ENCODE peak calls at places on chromosomes 16 and 17, in six cellular contexts. W is uterus, M is psoas muscle, P is PC-9, F is adrenal gland, L is neural progenitor cell. Q is an unnamed sample.

GRCh38 chr17:66448008-66448644 is 145.7 kb downstream of the PRKCA start:
- DNase-seq in L (no peak), F (no peak), P (no peak), M (no peak), W (no peak), Q (no peak)

GRCh38 chr17:80187493-80187892 is 17.7 kb downstream of the CARD14 start:
- DNase-seq in F (peak), L (no peak), M (peak), W (peak), P (peak), Q (peak)

GRCh38 chr17:83075270-83075880 is 4.0 kb upstream of the METRNL start:
- DNase-seq in M (no peak), L (no peak), F (peak), W (no peak), P (no peak), Q (no peak)

GRCh38 chr17:43434902-43435319 is 36.1 kb downstream of the ARL4D start:
- DNase-seq in L (no peak), M (no peak), P (no peak), F (no peak), W (no peak), Q (no peak)

GRCh38 chr17:68353121-68353521 is 61.8 kb downstream of the ARSG start:
- DNase-seq in F (no peak), W (no peak), M (no peak), L (no peak), P (peak), Q (no peak)

GRCh38 chr17:46742539-46743270 is 75.8 kb downstream of the WNT3 start:
- DNase-seq in P (peak), L (no peak), W (no peak), F (peak), M (no peak), Q (no peak)

GRCh38 chr17:57114085-57114673 is 29.1 kb downstream of the AKAP1 start:
- DNase-seq in W (peak), M (peak), F (peak), P (peak), L (peak), Q (peak)

GRCh38 chr16:54980821-54981220 is 50.2 kb downstream of the IRX5 start:
- DNase-seq in P (no peak), M (no peak), W (no peak), F (no peak), L (no peak), Q (no peak)

GRCh38 chr16:85136213-85136704 is 24.0 kb upstream of the CIBAR2 start:
- DNase-seq in W (no peak), M (peak), L (no peak), P (no peak), F (peak), Q (no peak)

GRCh38 chr16:50842589-50842988 is 100.7 kb downstream of the CYLD start:
- DNase-seq in L (no peak), P (no peak), F (no peak), W (no peak), M (no peak), Q (no peak)

GRCh38 chr17:77049440-77049839 is 91.3 kb upstream of the SEC14L1 start:
- DNase-seq in W (no peak), P (no peak), F (no peak), L (no peak), M (no peak), Q (no peak)

GRCh38 chr17:27654136-27654535 is 23.1 kb downstream of the LGALS9 start:
- DNase-seq in P (no peak), F (no peak), L (no peak), W (no peak), M (no peak), Q (no peak)

GRCh38 chr17:73142763-73143395 is 21.9 kb upstream of the SSTR2 start:
- DNase-seq in F (no peak), M (no peak), P (no peak), L (no peak), W (no peak), Q (no peak)

GRCh38 chr16:54511181-54511731 is 224.7 kb upstream of the IRX3 start:
- DNase-seq in L (peak), M (no peak), W (no peak), F (no peak), P (no peak), Q (no peak)

GRCh38 chr16:85781685-85782370 is 17.5 kb downstream of the EMC8 start:
- DNase-seq in P (no peak), L (no peak), M (peak), F (peak), W (peak), Q (no peak)

GRCh38 chr17:43576563-43577229 is 30.6 kb upstream of the ETV4 start:
- DNase-seq in M (peak), P (peak), L (peak), W (peak), F (peak), Q (peak)

GRCh38 chr17:50834786-50835562 is 412 bp upstream of the WFIKKN2 start:
- DNase-seq in F (no peak), L (peak), P (no peak), W (no peak), M (no peak), Q (no peak)

DNA sequence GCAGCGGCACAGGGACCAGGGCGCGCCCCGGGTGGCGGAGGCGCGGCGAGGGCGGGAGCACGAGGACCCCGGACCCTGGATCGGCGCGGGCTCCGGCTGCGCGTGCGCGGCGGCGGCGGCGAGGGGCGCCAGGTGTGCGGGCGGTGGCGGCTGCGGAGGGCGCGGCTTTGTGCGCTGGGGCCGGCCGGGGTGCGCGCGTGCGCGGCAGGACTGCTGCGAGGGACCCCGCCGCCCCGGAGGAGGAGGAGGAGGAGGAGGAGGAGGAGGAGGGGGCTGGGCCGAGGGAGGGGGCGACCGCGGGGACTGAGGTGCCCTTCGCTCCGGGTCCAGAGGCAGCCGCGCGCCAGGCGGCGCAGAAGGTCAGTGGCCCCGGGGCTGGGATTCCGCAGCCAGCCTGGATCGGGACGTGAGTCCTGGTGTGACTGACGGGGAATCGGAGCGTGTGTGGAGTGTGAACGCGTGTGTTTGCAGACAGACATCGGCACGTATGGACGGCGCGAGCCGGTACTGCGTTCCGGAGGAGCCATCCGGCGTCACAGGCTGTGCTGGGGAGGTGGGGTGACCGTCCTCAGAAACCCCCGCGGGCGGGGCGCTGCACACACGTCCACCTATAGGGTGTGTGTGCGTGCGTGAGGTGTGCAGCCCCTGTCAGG is 19.5 kb upstream of the RAP1GAP2 start:
- DNase-seq in L (peak), F (no peak), P (no peak), M (no peak), W (no peak), Q (no peak)
- H3K4me3 ChIP-seq in L (peak), F (no peak), P (no peak), M (peak), W (no peak), Q (peak)

GRCh38 chr16:8936421-8936820 is 27.3 kb downstream of the USP7 start:
- DNase-seq in L (peak), W (no peak), F (peak), M (no peak), P (peak), Q (no peak)
- TF ChIP-seq CTCF in L (peak), W (peak), F (peak), M (peak), P (peak), Q (no peak)

GRCh38 chr17:29571883-29572681 is 3.6 kb downstream of the TP53I13 start:
- DNase-seq in F (peak), M (no peak), W (peak), L (no peak), P (no peak), Q (peak)

GRCh38 chr17:29573871-29574731 is 5.6 kb downstream of the TP53I13 start:
- DNase-seq in F (peak), M (no peak), P (no peak), W (no peak), L (no peak), Q (no peak)

GRCh38 chr17:29571486-29571882 is 3.0 kb downstream of the TP53I13 start:
- DNase-seq in L (no peak), F (peak), W (no peak), M (no peak), P (no peak), Q (no peak)

GRCh38 chr17:29573558-29573870 is 5.0 kb downstream of the TP53I13 start:
- DNase-seq in L (no peak), F (no peak), P (no peak), M (no peak), W (no peak), Q (peak)

DNA sequence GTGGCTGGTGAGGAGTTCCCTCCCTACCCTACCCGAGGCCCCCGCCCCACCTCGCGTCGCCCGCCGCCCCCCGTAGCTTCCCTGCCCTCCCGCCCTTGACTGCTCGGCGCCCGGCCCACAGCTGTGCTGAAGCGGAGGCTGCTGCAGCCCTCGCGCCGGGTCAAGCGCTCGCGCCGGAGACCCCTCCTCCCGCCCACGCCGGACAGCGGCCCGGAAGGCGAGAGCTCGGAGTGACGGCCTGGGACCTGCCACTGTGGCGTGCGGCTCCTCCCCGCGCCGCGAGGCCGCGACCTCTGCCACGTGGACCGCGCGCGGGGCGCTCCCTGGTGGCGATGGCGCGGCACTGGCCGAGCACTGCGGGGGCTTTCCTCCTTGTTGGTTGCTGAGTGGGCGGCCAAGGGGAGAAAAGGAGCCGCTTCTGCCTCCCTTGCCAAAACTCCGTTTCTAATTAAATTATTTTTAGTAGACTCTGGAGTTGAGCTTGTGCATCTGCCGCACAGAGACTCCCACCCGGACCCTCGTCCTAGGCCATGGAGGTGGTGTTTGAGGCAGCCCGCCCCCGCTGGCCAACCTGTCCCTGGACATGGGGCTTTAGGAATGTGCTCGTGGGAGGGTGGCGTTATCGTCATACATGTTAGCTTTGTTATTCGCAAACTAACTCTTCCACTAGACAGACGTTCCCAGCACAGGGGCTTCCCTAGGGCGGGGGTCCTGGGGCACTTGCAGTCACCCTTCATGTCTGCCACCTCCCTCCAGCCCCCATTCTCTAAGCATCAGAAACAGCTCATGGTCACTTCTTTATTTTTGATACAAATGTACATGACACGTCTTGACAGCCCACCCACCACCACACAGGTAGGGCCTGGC is 4.4 kb downstream of the TP53I13 start:
- DNase-seq in M (peak), L (peak), W (peak), F (peak), P (no peak), Q (peak)
- H3K4me3 ChIP-seq in M (peak), L (no peak), W (peak), F (no peak), P (no peak), Q (peak)

GRCh38 chr16:31532120-31532519 is 4.4 kb downstream of the AHSP start:
- DNase-seq in W (no peak), L (no peak), F (no peak), M (no peak), P (no peak), Q (no peak)

GRCh38 chr16:31537362-31537921 is 9.7 kb downstream of the AHSP start:
- DNase-seq in L (peak), P (no peak), W (no peak), F (no peak), M (peak), Q (no peak)

GRCh38 chr16:31535737-31536136 is 8.0 kb downstream of the AHSP start:
- DNase-seq in M (no peak), W (no peak), F (no peak), P (no peak), L (no peak), Q (no peak)

GRCh38 chr16:31538199-31538598 is 10.5 kb downstream of the AHSP start:
- DNase-seq in P (no peak), W (no peak), M (no peak), L (no peak), F (no peak), Q (no peak)

DNA sequence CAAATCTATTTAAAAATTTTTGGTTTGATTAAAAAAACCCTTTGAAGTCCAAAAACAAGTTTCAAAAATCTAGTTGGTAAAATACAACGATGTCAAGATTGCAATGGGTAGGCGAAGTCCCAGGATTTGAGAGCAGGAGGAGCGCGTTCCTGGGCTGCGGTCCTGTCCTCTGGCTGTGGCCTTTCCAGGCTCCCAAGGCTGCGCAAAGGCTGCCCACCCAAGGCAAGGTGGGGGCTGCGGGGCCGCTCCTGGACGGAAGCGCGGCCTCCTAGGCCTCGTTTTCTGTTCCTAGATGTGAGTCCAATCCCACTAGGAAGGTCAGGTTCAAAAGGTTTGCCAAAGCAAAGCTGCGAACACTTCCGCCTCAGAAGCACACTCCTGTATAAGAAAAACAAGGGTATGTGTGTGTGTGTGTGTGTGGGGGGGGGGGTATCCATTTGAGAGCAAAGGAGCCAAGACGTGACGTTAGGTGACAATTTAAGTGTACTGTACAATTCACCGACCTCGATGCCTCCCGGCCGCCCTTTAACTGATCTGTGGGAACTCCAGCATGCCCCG is 9.2 kb downstream of the AHSP start:
- DNase-seq in W (no peak), F (no peak), P (no peak), L (no peak), M (no peak), Q (no peak)
- TF ChIP-seq CTCF in W (no peak), F (no peak), P (no peak), L (no peak), M (no peak), Q (no peak)

DNA sequence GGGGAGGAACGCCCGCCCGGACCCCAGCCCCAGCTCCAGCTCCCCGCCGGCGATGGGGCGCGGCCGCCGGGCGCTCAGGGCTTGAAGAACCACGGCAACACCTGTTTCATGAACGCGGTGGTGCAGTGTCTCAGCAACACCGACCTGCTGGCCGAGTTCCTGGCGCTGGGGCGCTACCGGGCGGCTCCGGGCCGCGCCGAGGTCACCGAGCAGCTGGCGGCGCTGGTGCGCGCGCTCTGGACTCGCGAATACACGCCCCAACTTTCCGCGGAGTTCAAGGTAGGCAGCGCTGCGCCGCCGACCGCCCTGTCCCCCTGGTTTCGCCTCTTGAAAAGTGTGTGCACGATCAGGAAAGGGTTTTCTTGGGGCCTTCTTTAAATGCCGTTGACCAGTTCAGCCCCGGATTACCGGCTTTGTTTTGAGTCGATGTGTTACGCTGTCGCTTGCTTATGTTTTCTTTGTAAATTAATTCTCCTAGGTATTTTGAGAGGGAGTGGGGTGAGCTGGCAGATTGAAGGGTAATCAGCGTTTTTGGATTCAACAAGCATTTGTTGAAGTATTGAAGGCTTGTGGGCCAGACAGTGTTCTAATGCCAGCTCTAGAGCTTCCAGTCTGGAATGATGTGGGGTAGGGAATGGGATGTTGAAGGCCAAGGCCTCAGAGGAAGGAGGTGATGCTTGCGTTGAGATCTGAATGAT is 690 bp downstream of the USP43 start:
- DNase-seq in W (no peak), P (peak), L (peak), M (peak), F (peak), Q (no peak)
- H3K4me3 ChIP-seq in W (peak), P (peak), L (peak), M (peak), F (no peak), Q (no peak)

GRCh38 chr16:74111583-74111982 is 185.0 kb upstream of the PSMD7 start:
- DNase-seq in L (no peak), F (no peak), W (no peak), P (no peak), M (no peak), Q (no peak)

DNA sequence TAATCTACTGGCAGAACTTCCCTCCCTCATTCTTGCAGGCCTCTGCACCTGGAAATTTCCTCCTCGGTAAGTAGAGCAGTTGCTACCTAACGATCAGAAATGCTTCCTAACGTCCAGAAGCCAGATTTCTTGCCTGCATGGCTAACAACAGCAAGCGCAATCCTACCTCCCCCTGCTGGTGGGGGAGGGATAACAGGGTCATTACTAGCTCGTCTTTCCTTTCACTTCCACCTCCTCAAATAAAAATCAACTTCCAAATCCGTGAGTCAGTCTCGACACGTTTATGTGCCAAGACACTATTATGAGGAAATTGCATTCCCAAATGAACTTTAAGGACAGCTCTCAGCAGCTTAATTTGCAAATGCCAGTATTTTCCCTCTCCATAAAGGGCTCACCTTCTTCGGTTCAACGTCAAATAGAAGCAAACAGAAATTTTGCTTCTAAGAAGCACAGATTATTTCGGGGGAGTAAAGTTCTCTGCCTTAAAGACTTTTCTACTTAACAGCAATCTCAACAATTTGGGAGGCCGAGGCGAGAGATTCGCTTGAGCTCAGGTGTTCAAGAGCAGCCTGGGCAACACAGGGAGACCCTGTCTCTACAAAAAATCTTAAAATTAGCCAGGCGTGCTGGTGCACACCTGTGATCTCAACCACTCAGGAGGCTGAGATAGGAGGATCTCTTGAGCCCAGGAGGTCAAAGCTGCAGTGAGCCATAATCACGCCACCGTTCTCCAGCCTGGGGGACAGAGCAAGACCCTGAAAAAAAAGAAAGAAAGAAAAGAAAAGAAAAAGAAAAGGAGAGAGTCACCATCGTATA is 188.6 kb upstream of the PSMD7 start:
- DNase-seq in F (peak), M (no peak), P (peak), W (no peak), L (peak), Q (no peak)
- TF ChIP-seq CTCF in F (no peak), M (peak), P (peak), W (no peak), L (peak), Q (no peak)

GRCh38 chr16:62950351-62950750 is 914.1 kb upstream of the CDH8 start:
- DNase-seq in F (no peak), P (no peak), L (no peak), W (no peak), M (no peak), Q (no peak)

GRCh38 chr16:62955033-62955349 is 918.8 kb upstream of the CDH8 start:
- DNase-seq in W (no peak), F (no peak), M (no peak), P (no peak), L (no peak), Q (no peak)

GRCh38 chr16:62954144-62955032 is 918.1 kb upstream of the CDH8 start:
- DNase-seq in L (peak), F (no peak), P (no peak), W (no peak), M (no peak), Q (no peak)
- H3K4me3 ChIP-seq in L (no peak), F (no peak), P (no peak), W (no peak), M (no peak), Q (no peak)

GRCh38 chr16:3026609-3027487 is 3.0 kb downstream of the THOC6 start:
- DNase-seq in W (no peak), P (no peak), L (no peak), F (no peak), M (no peak), Q (no peak)
- TF ChIP-seq CTCF in W (no peak), P (no peak), L (no peak), F (no peak), M (no peak), Q (no peak)

Q was measured in tibial nerve.